ENCODE peak calls at places on chromosomes 5 and 9, in eight cellular contexts. U is neural progenitor cell; K is H9; E is A549; X is brain microvascular endothelial cell; O is cardiac muscle cell; T is MM.1S; B is CD8-positive, alpha-beta T cell. V is an unnamed sample.

GRCh38 chr5:178069909-178070308 is 43.4 kb upstream of the N4BP3 start:
- DNase-seq in T (no peak), E (peak; percentile 36), U (peak; percentile 63), O (peak; percentile 58), K (peak; percentile 76), X (peak; percentile 25), B (peak; percentile 40), V (no peak)

GRCh38 chr9:114155263-114155966 is at the start of gene COL27A1:
- DNase-seq in E (peak; percentile 82), U (peak; percentile 93), X (peak; percentile 65), K (peak; percentile 90), B (peak; percentile 76), O (peak; percentile 89), T (peak; percentile 57), V (peak; percentile 81)

GRCh38 chr5:10679336-10679988 is 81.6 kb downstream of the DAP start:
- DNase-seq in K (no peak), E (no peak), O (no peak), U (no peak), T (no peak), X (no peak), B (no peak), V (no peak)

GRCh38 chr9:110323831-110324230 is 13.8 kb downstream of the TXNDC8 start:
- DNase-seq in U (no peak), E (no peak), X (no peak), K (no peak), O (no peak), T (no peak), B (no peak), V (no peak)

GRCh38 chr9:111955048-111955447 is 58.4 kb downstream of the UGCG start:
- DNase-seq in T (no peak), U (no peak), K (no peak), O (no peak), E (no peak), B (no peak), X (no peak), V (no peak)

GRCh38 chr9:115923903-115924668 is 229.5 kb upstream of the PAPPA start:
- DNase-seq in B (no peak), U (no peak), X (peak; percentile 96), K (no peak), T (no peak), E (peak; percentile 67), O (no peak), V (peak; percentile 83)

GRCh38 chr5:4384649-4385048 is 755.5 kb upstream of the ADAMTS16 start:
- DNase-seq in X (no peak), T (no peak), O (no peak), B (no peak), E (no peak), U (no peak), K (no peak), V (no peak)

GRCh38 chr5:179355976-179356968 is 11.0 kb upstream of the ADAMTS2 start:
- DNase-seq in X (no peak), T (no peak), K (no peak), U (no peak), B (no peak), E (no peak), O (no peak), V (no peak)

GRCh38 chr9:76810377-76810957 is 46.2 kb downstream of the PCA3 start:
- DNase-seq in E (peak; percentile 8), T (peak; percentile 35), O (peak; percentile 65), U (peak; percentile 74), K (peak; percentile 44), X (peak; percentile 52), B (no peak), V (peak; percentile 33)

GRCh38 chr5:136781464-136781863 is 416.1 kb upstream of the TRPC7 start:
- DNase-seq in E (no peak), O (no peak), X (no peak), B (no peak), T (no peak), K (no peak), U (no peak), V (peak; percentile 79)

GRCh38 chr5:14231156-14231555 is 88.0 kb downstream of the TRIO start:
- DNase-seq in T (no peak), B (no peak), U (no peak), K (no peak), E (no peak), O (no peak), X (no peak), V (no peak)

GRCh38 chr5:14071433-14071832 is 71.7 kb upstream of the TRIO start:
- DNase-seq in U (no peak), K (no peak), B (no peak), O (no peak), E (no peak), X (no peak), T (no peak), V (no peak)

GRCh38 chr5:71564884-71565283 is 22.3 kb upstream of the MCCC2 start:
- DNase-seq in K (no peak), T (no peak), B (no peak), U (no peak), X (no peak), O (no peak), E (no peak), V (no peak)

GRCh38 chr9:33619666-33620404 is 95.8 kb downstream of the ANKRD18B start:
- DNase-seq in K (no peak), E (peak; percentile 46), T (peak; percentile 14), U (no peak), X (peak; percentile 72), O (peak; percentile 26), B (no peak), V (no peak)

DNA sequence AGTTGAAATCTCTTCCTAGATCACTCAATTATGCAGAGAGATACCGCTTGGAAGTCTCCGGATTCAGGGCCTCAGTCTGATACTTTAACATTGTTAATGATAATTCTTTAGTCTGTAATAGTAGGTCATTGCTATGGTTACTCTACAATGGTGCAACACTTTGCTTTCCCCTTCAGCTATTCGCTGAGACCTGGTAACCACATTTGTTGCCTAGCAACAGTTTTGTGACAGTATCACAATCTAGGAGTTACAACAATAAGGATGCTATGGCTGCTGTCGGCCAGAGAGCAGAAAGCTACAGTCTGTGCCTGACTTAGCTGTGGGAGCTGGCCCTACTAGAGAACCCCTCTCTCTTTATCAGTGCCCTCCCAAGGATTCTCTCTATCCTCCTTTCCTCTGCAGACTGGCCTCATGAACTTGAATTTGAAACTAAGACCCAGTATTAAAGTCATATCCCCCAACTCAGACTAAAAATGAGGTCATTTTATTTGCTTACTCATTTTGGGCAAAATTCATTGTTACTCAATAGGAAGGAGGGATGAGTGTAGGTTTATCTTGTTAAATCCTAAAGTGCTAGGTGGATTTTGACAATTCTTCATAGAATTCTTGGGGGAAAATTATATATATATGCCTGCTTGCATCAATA is 39.3 kb downstream of the NR2F1 start:
- DNase-seq in K (no peak), T (no peak), U (peak; percentile 59), B (peak; percentile 28), X (peak; percentile 64), O (no peak), E (no peak), V (peak; percentile 17)
- H3K27ac ChIP-seq in K (no peak overlapping the region), T (no peak overlapping the region), U (no peak overlapping the region), B (no peak overlapping the region), X (no peak overlapping the region), O (no peak overlapping the region), E (no peak overlapping the region), V (no peak overlapping the region)

DNA sequence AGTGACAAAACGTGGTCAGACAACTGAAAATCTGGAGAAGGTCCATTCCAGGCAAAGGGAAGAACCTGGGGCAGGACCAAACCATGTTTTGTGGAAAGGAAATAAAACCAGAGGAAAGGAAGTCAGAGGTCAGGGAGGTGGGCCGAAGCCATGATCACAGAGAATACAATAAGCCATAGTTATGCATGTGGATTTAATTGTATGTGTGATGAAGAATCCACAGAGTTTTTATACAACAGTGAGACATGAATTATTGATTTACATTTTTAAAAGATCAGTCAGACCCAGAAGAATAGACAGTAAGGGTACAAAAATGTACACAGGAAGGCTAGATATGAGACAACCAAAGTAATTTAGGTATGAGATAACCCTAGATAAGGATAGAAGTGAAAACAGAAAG is 20.8 kb downstream of the TTC33 start:
- DNase-seq in B (no peak), E (no peak), O (no peak), U (no peak), K (no peak), T (no peak), X (peak; percentile 31), V (no peak)
- H3K27ac ChIP-seq in B (no peak overlapping the region), E (no peak overlapping the region), O (no peak overlapping the region), U (no peak overlapping the region), K (no peak overlapping the region), T (no peak overlapping the region), X (peak overlapping the region; percentile 45), V (peak overlapping the region; percentile 47)

GRCh38 chr9:134024393-134024792 is 888 bp upstream of the BRD3OS start:
- DNase-seq in T (no peak), U (no peak), K (no peak), X (no peak), O (no peak), E (no peak), B (no peak), V (no peak)
- H3K27ac ChIP-seq in T (no peak overlapping the region), U (no peak overlapping the region), K (no peak overlapping the region), X (no peak overlapping the region), O (peak overlapping the region; percentile 71), E (peak overlapping the region; percentile 58), B (no peak overlapping the region), V (no peak overlapping the region)

GRCh38 chr5:95843733-95844223 is 21.3 kb upstream of the GLRX start:
- DNase-seq in K (no peak), O (no peak), U (no peak), T (no peak), E (no peak), X (no peak), B (no peak), V (no peak)

GRCh38 chr5:95839658-95840057 is 17.1 kb upstream of the GLRX start:
- DNase-seq in E (no peak), U (no peak), T (no peak), X (no peak), B (no peak), K (no peak), O (no peak), V (no peak)

GRCh38 chr5:95842955-95843544 is 20.5 kb upstream of the GLRX start:
- DNase-seq in K (peak; percentile 57), T (peak; percentile 94), E (no peak), O (peak; percentile 51), U (peak; percentile 38), B (peak; percentile 61), X (peak; percentile 84), V (peak; percentile 76)

GRCh38 chr5:95840969-95841368 is 18.4 kb upstream of the GLRX start:
- DNase-seq in O (no peak), E (no peak), U (no peak), B (no peak), X (no peak), K (no peak), T (no peak), V (no peak)

DNA sequence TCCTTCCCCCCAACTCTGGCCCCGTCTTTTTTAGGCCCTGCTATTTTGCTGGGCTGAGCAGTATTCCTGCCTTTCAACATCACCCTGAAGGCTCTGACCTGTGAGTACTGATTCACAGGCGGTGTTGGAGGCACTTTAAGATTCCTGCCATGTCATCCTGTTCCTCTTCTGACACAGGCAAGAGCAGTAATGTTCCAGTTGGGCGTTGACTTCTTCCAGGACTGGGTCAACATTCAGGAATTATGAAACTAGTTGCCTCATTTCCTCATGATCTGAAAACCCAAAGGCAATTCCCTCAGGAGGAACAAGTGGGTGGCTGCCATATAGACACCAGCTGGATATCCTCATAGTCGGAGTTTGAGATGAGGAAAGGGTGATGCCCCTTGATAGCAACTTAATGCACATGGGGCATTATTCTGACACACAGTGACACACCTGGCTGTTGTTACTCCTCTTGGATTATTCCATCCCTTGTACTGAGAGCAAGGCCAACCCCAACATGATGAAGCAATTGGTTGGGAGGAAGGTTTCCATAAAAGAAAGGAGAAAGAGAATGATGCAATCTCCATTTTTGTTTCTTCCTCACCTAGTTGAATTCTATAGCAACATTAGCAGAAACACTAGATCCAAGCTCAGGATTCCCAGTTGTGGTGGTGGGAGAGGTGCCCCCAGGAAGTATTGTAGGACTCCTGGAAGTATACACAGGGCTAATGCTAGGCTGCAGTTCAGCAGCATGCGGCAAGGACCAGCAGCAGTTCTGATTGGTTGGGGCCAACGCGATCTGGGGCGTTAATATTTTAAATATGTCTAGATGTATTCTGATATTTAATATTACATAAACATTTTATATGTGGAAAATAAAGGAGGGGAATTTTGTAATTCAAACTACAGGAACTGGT is 19.6 kb upstream of the GLRX start:
- DNase-seq in E (no peak), U (no peak), T (no peak), B (no peak), X (no peak), O (no peak), K (no peak), V (no peak)
- H3K27ac ChIP-seq in E (peak overlapping the region; percentile 80), U (no peak overlapping the region), T (no peak overlapping the region), B (no peak overlapping the region), X (peak overlapping the region; percentile 30), O (no peak overlapping the region), K (no peak overlapping the region), V (no peak overlapping the region)

V was measured in SJSA1.